ENCODE peak calls at places on chromosome 20, in seven cellular contexts. P, U, B, X, A, V and Z are unnamed samples.

GRCh38 chr20:49561256-49561655 is 6.7 kb downstream of the PTGIS start:
- DNase-seq in P (no peak), U (no peak), B (peak; percentile 10), X (no peak), A (no peak), V (no peak), Z (no peak)

GRCh38 chr20:37914672-37915433 is 11.9 kb downstream of the VSTM2L start:
- DNase-seq in P (peak; percentile 23), U (no peak), B (no peak), X (peak; percentile 76), A (peak; percentile 82), V (no peak), Z (no peak)

GRCh38 chr20:49185071-49185757 is 2.9 kb downstream of the STAU1 start:
- DNase-seq in P (no peak), U (no peak), B (no peak), X (no peak), A (no peak), V (no peak), Z (no peak)

GRCh38 chr20:46333136-46333991 is 25.1 kb upstream of the CDH22 start:
- DNase-seq in P (no peak), U (no peak), B (no peak), X (no peak), A (no peak), V (no peak), Z (no peak)

GRCh38 chr20:57560554-57561355 is at the start of gene PCK1:
- DNase-seq in P (peak; percentile 46), U (peak; percentile 85), B (peak; percentile 80), X (peak; percentile 82), A (no peak), V (no peak), Z (no peak)

GRCh38 chr20:47610247-47610944 is 108.7 kb downstream of the NCOA3 start:
- DNase-seq in P (peak; percentile 94), U (no peak), B (peak; percentile 53), X (peak; percentile 22), A (no peak), V (peak; percentile 74), Z (peak; percentile 82)

GRCh38 chr20:56934888-56935287 is 305.8 kb downstream of the TFAP2C start:
- DNase-seq in P (no peak), U (no peak), B (no peak), X (no peak), A (no peak), V (no peak), Z (no peak)

GRCh38 chr20:57787151-57787968 is 77.5 kb upstream of the PMEPA1 start:
- DNase-seq in P (no peak), U (no peak), B (no peak), X (no peak), A (no peak), V (no peak), Z (no peak)

GRCh38 chr20:40980106-40980827 is 48.4 kb upstream of the TOP1 start:
- DNase-seq in P (peak; percentile 42), U (no peak), B (no peak), X (no peak), A (no peak), V (peak; percentile 35), Z (no peak)

GRCh38 chr20:17992224-17992637 is 23.4 kb downstream of the MGME1 start:
- DNase-seq in P (no peak), U (no peak), B (no peak), X (no peak), A (no peak), V (no peak), Z (no peak)

GRCh38 chr20:34374209-34374749 is 11.2 kb downstream of the ITCH start:
- DNase-seq in P (no peak), U (no peak), B (no peak), X (no peak), A (no peak), V (no peak), Z (no peak)

GRCh38 chr20:47389867-47390347 is 33.4 kb upstream of the ZMYND8 start:
- DNase-seq in P (peak; percentile 51), U (no peak), B (no peak), X (no peak), A (no peak), V (peak; percentile 45), Z (peak; percentile 98)

GRCh38 chr20:10498196-10498595 is 63.1 kb downstream of the SLX4IP start:
- DNase-seq in P (no peak), U (no peak), B (no peak), X (no peak), A (no peak), V (no peak), Z (no peak)

GRCh38 chr20:60453847-60454246 is 495.6 kb downstream of the CDH26 start:
- DNase-seq in P (no peak), U (no peak), B (no peak), X (no peak), A (peak; percentile 44), V (no peak), Z (no peak)

GRCh38 chr20:48287552-48288170 is 502.4 kb upstream of the SULF2 start:
- DNase-seq in P (peak; percentile 30), U (no peak), B (no peak), X (no peak), A (no peak), V (no peak), Z (no peak)

GRCh38 chr20:44650777-44651493 is 564 bp downstream of the ADA start:
- DNase-seq in P (no peak), U (peak; percentile 40), B (no peak), X (no peak), A (peak; percentile 21), V (no peak), Z (peak; percentile 38)

GRCh38 chr20:62060631-62061541 is 4.8 kb downstream of the TAF4 start:
- DNase-seq in P (no peak), U (no peak), B (no peak), X (peak; percentile 8), A (no peak), V (no peak), Z (no peak)

GRCh38 chr20:3406481-3407425 is 716 bp downstream of the DNAAF9 start:
- DNase-seq in P (peak; percentile 39), U (no peak), B (peak; percentile 34), X (peak; percentile 54), A (peak; percentile 67), V (peak; percentile 73), Z (peak; percentile 50)
- TF ChIP-seq CTCF in P (peak; percentile 21), U (no peak), B (no peak), X (no peak), A (no peak), V (no peak), Z (no peak)

GRCh38 chr20:3119044-3119443 is 34.5 kb upstream of the AVP start:
- DNase-seq in P (no peak), U (no peak), B (no peak), X (peak; percentile 86), A (no peak), V (no peak), Z (no peak)
- H3K4me3 ChIP-seq in P (no peak overlapping the region), U (no peak overlapping the region), B (no peak overlapping the region), X (no peak overlapping the region), A (no peak overlapping the region), V (no peak overlapping the region), Z (no peak overlapping the region)

GRCh38 chr20:36481380-36482043 is 59.8 kb upstream of the MYL9 start:
- DNase-seq in P (no peak), U (no peak), B (no peak), X (no peak), A (peak; percentile 41), V (no peak), Z (no peak)
- TF ChIP-seq CTCF in P (no peak), U (no peak), B (no peak), X (no peak), A (peak; percentile 14), V (peak; percentile 6), Z (peak; percentile 24)

GRCh38 chr20:31951530-31952453 is at the start of gene PDRG1:
- DNase-seq in P (peak; percentile 97), U (peak; percentile 98), B (peak; percentile 98), X (peak; percentile 95), A (peak; percentile 100), V (peak; percentile 92), Z (peak; percentile 95)

GRCh38 chr20:31953749-31954148 is 1.9 kb upstream of the PDRG1 start:
- DNase-seq in P (no peak), U (no peak), B (no peak), X (no peak), A (no peak), V (no peak), Z (no peak)

GRCh38 chr20:31948008-31948407 is 3.8 kb downstream of the PDRG1 start:
- DNase-seq in P (peak; percentile 12), U (no peak), B (no peak), X (no peak), A (no peak), V (no peak), Z (no peak)

GRCh38 chr20:31951203-31951529 is 680 bp downstream of the PDRG1 start:
- DNase-seq in P (no peak), U (no peak), B (no peak), X (no peak), A (no peak), V (no peak), Z (no peak)

GRCh38 chr20:31949877-31950646 is 1.8 kb downstream of the PDRG1 start:
- DNase-seq in P (no peak), U (no peak), B (no peak), X (no peak), A (no peak), V (no peak), Z (no peak)
- H3K4me3 ChIP-seq in P (no peak overlapping the region), U (peak overlapping the region; percentile 97), B (no peak overlapping the region), X (no peak overlapping the region), A (peak overlapping the region; percentile 100), V (no peak overlapping the region), Z (no peak overlapping the region)

DNA sequence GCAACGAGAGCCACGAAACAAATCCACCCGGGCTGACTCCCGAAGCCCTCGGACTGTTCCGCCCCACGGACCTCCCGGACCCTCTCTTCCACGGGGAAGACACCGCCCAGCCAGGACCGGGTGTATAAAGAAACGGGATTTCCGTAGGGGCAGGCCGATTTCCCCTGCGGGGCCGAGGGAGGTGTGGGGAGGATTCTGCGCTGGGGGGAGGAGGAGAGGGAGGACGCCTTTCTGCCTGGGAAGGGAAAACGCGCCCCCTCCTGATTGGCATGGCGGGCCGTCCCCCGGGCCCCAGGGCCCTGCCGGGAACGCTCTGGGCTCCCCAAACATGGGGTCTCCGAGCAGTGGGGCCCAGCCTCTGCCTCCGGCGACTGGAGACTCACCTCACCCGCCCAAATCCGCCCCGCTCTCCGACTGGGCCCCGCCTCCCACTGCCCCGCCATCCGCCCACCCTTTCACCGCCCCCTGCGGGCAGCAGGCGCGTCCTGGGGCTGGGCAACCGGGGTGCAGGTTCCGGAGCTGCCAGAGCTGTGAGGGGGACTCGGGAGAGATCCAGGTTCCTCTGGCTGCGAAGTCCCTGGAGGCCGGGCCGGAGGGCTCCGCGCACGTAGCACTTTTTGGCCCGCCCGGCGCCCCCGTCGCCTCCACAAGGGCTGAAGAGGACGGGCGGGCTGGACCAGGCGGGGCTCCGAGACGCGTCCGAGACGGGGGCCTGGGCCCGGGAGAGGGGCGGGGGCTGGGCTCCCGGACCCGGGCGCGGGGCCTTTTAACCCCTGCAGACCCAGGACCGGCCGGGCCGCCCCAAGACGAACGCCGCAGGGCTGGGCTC is 586 bp upstream of the PPDPF start:
- DNase-seq in P (no peak), U (peak; percentile 79), B (no peak), X (peak; percentile 34), A (peak; percentile 86), V (peak; percentile 45), Z (peak; percentile 51)
- TF ChIP-seq CTCF in P (peak; percentile 25), U (no peak), B (no peak), X (no peak), A (no peak), V (peak; percentile 34), Z (no peak)